ENCODE peak calls at places on chromosomes 13 and 19, in four cellular contexts. Y, A, C and B are unnamed samples.
A peak's percentile ranks its signal among the peaks of the same experiment; 100 is the strongest.

GRCh38 chr19:50266896-50267295 is 62.3 kb downstream of the KCNC3 start:
- DNase-seq in C (no peak), A (no peak), Y (peak; percentile 23), B (no peak)

GRCh38 chr13:24267283-24267682 is 42.1 kb upstream of the C1QTNF9 start:
- DNase-seq in A (no peak), Y (peak; percentile 25), C (no peak), B (peak; percentile 61)

GRCh38 chr19:45935267-45935666 is 20.7 kb upstream of the NANOS2 start:
- DNase-seq in Y (no peak), A (no peak), C (no peak), B (peak; percentile 49)

GRCh38 chr19:18168673-18169381 is 4.8 kb upstream of the IFI30 start:
- DNase-seq in Y (no peak), C (no peak), A (no peak), B (no peak)

GRCh38 chr13:97851269-97851668 is 102.2 kb upstream of the IPO5 start:
- DNase-seq in Y (no peak), A (no peak), C (no peak), B (peak; percentile 80)

GRCh38 chr19:38617764-38618589 is at the start of gene MAP4K1:
- DNase-seq in Y (peak; percentile 74), A (peak; percentile 55), C (peak; percentile 76), B (peak; percentile 43)

GRCh38 chr19:34134190-34135032 is 37.9 kb upstream of the LSM14A start:
- DNase-seq in A (peak; percentile 87), C (peak; percentile 94), Y (peak; percentile 93), B (peak; percentile 95)

GRCh38 chr13:100789481-100789880 is 114.9 kb upstream of the TMTC4 start:
- DNase-seq in Y (no peak), A (no peak), C (no peak), B (no peak)

GRCh38 chr19:54473983-54474382 is 887 bp upstream of the CDC42EP5 start:
- DNase-seq in A (no peak), C (no peak), Y (no peak), B (no peak)

GRCh38 chr13:73146705-73147104 is 87.9 kb downstream of the KLF5 start:
- DNase-seq in Y (no peak), A (no peak), C (no peak), B (no peak)

GRCh38 chr19:17379221-17379631 is 2.1 kb upstream of the PLVAP start:
- DNase-seq in C (no peak), A (peak; percentile 16), Y (no peak), B (no peak)

GRCh38 chr19:41332000-41332399 is 21.7 kb downstream of the TGFB1 start:
- DNase-seq in Y (no peak), A (no peak), C (no peak), B (no peak)